ENCODE peak calls at places on chromosome 14, in five cellular contexts. One of them, this sample, is unnamed.
A peak's percentile ranks its signal among the peaks of the same experiment; 100 is the strongest.

GRCh38 chr14:72876710-72877063 is 17.2 kb downstream of the DPF3 start:
- DNase-seq in caudate nucleus: no peak
- DNase-seq in GM04503: no peak
- DNase-seq in HTR-8/SVneo: no peak
- DNase-seq in GM03348: no peak
- DNase-seq in this sample: no peak

GRCh38 chr14:66234411-66234810 is 251.8 kb upstream of the CCDC196 start:
- DNase-seq in caudate nucleus: no peak
- DNase-seq in GM04503: no peak
- DNase-seq in HTR-8/SVneo: no peak
- DNase-seq in GM03348: no peak
- DNase-seq in this sample: no peak

GRCh38 chr14:68961781-68962584 is 17.1 kb downstream of the ACTN1 start:
- DNase-seq in caudate nucleus: peak; percentile 55
- DNase-seq in GM04503: no peak
- DNase-seq in HTR-8/SVneo: peak; percentile 76
- DNase-seq in GM03348: no peak
- DNase-seq in this sample: no peak

GRCh38 chr14:32142754-32143437 is 58.9 kb upstream of the RNU6-7 start:
- DNase-seq in caudate nucleus: no peak
- DNase-seq in GM04503: no peak
- DNase-seq in HTR-8/SVneo: no peak
- DNase-seq in GM03348: no peak
- DNase-seq in this sample: no peak

GRCh38 chr14:37262649-37263048 is 64.9 kb downstream of the MIPOL1 start:
- DNase-seq in caudate nucleus: no peak
- DNase-seq in GM04503: no peak
- DNase-seq in HTR-8/SVneo: no peak
- DNase-seq in GM03348: no peak
- DNase-seq in this sample: no peak

GRCh38 chr14:30227871-30228270 is 300.2 kb upstream of the PRKD1 start:
- DNase-seq in caudate nucleus: no peak
- DNase-seq in GM04503: peak; percentile 26
- DNase-seq in HTR-8/SVneo: peak; percentile 8
- DNase-seq in GM03348: peak; percentile 27
- DNase-seq in this sample: peak; percentile 20

GRCh38 chr14:48628870-48629269 is 953.5 kb upstream of the MDGA2 start:
- DNase-seq in caudate nucleus: no peak
- DNase-seq in GM04503: no peak
- DNase-seq in HTR-8/SVneo: no peak
- DNase-seq in GM03348: no peak
- DNase-seq in this sample: no peak

GRCh38 chr14:59020382-59020781 is 168.1 kb upstream of the DAAM1 start:
- DNase-seq in caudate nucleus: no peak
- DNase-seq in GM04503: no peak
- DNase-seq in HTR-8/SVneo: peak; percentile 53
- DNase-seq in GM03348: peak; percentile 27
- DNase-seq in this sample: peak; percentile 28

GRCh38 chr14:78598046-78598652 is 428.0 kb downstream of the NRXN3 start:
- DNase-seq in caudate nucleus: peak; percentile 4
- DNase-seq in GM04503: no peak
- DNase-seq in HTR-8/SVneo: peak; percentile 68
- DNase-seq in GM03348: peak; percentile 82
- DNase-seq in this sample: peak; percentile 57

GRCh38 chr14:38481939-38482678 is 226.2 kb upstream of the CLEC14A start:
- DNase-seq in caudate nucleus: no peak
- DNase-seq in GM04503: peak; percentile 56
- DNase-seq in HTR-8/SVneo: no peak
- DNase-seq in GM03348: peak; percentile 32
- DNase-seq in this sample: no peak

GRCh38 chr14:73323889-73324535 is 86.7 kb downstream of the PAPLN start:
- DNase-seq in caudate nucleus: no peak
- DNase-seq in GM04503: no peak
- DNase-seq in HTR-8/SVneo: no peak
- DNase-seq in GM03348: no peak
- DNase-seq in this sample: no peak

GRCh38 chr14:68569970-68570409 is 222.9 kb downstream of the ZFP36L1 start:
- DNase-seq in caudate nucleus: no peak
- DNase-seq in GM04503: no peak
- DNase-seq in HTR-8/SVneo: no peak
- DNase-seq in GM03348: no peak
- DNase-seq in this sample: no peak

GRCh38 chr14:64434528-64434927 is 30.8 kb upstream of the AKAP5 start:
- DNase-seq in caudate nucleus: no peak
- DNase-seq in GM04503: no peak
- DNase-seq in HTR-8/SVneo: no peak
- DNase-seq in GM03348: no peak
- DNase-seq in this sample: no peak

GRCh38 chr14:94932589-94932988 is 162.7 kb upstream of the GSC start:
- DNase-seq in caudate nucleus: no peak
- DNase-seq in GM04503: no peak
- DNase-seq in HTR-8/SVneo: no peak
- DNase-seq in GM03348: no peak
- DNase-seq in this sample: no peak

GRCh38 chr14:39023939-39024871 is 78.8 kb downstream of the SEC23A start:
- DNase-seq in caudate nucleus: no peak
- DNase-seq in GM04503: no peak
- DNase-seq in HTR-8/SVneo: no peak
- DNase-seq in GM03348: no peak
- DNase-seq in this sample: peak; percentile 59

GRCh38 chr14:79044894-79045624 is 874.9 kb downstream of the NRXN3 start:
- DNase-seq in caudate nucleus: peak; percentile 14
- DNase-seq in GM04503: peak; percentile 19
- DNase-seq in HTR-8/SVneo: peak; percentile 66
- DNase-seq in GM03348: peak; percentile 33
- DNase-seq in this sample: peak; percentile 53

GRCh38 chr14:39383026-39383626 is 49.1 kb downstream of the FBXO33 start:
- DNase-seq in caudate nucleus: no peak
- DNase-seq in GM04503: no peak
- DNase-seq in HTR-8/SVneo: no peak
- DNase-seq in GM03348: no peak
- DNase-seq in this sample: no peak

GRCh38 chr14:34113051-34113511 is 162.2 kb upstream of the EGLN3 start:
- DNase-seq in caudate nucleus: no peak
- DNase-seq in GM04503: peak; percentile 21
- DNase-seq in HTR-8/SVneo: peak; percentile 62
- DNase-seq in GM03348: no peak
- DNase-seq in this sample: peak; percentile 15

GRCh38 chr14:59728294-59728693 is 142.3 kb downstream of the RTN1 start:
- DNase-seq in caudate nucleus: no peak
- DNase-seq in GM04503: no peak
- DNase-seq in HTR-8/SVneo: no peak
- DNase-seq in GM03348: no peak
- DNase-seq in this sample: no peak